ENCODE peak calls at places on chromosomes 11 and 22, in six cellular contexts. C, P, D, M, S and I are unnamed samples.

GRCh38 chr11:47393163-47394049 is 15.0 kb upstream of the SLC39A13 start:
- DNase-seq in C (peak; percentile 80), P (peak; percentile 87), D (no peak), M (peak; percentile 57), S (peak; percentile 52), I (peak; percentile 69)

GRCh38 chr22:32897400-32897799 is 95.9 kb downstream of the TIMP3 start:
- DNase-seq in C (no peak), P (no peak), D (no peak), M (peak; percentile 87), S (no peak), I (peak; percentile 57)

GRCh38 chr11:31499576-31500178 is 9.7 kb downstream of the IMMP1L start:
- DNase-seq in C (no peak), P (no peak), D (no peak), M (peak; percentile 58), S (peak; percentile 29), I (peak; percentile 88)

GRCh38 chr22:50540352-50540751 is 5.3 kb upstream of the KLHDC7B start:
- DNase-seq in C (no peak), P (no peak), D (no peak), M (no peak), S (no peak), I (no peak)

GRCh38 chr11:125514336-125515101 is 18.5 kb upstream of the FEZ1 start:
- DNase-seq in C (peak; percentile 94), P (no peak), D (no peak), M (peak; percentile 85), S (no peak), I (peak; percentile 61)

GRCh38 chr11:6249822-6250555 is 9.6 kb upstream of the CCKBR start:
- DNase-seq in C (peak; percentile 39), P (peak; percentile 62), D (peak; percentile 68), M (peak; percentile 81), S (peak; percentile 82), I (peak; percentile 68)

GRCh38 chr22:40022536-40023225 is 27.9 kb downstream of the FAM83F start:
- DNase-seq in C (no peak), P (no peak), D (no peak), M (no peak), S (no peak), I (no peak)

GRCh38 chr22:24938741-24939341 is 7.7 kb downstream of the LHFPL7 start:
- DNase-seq in C (peak; percentile 34), P (no peak), D (no peak), M (no peak), S (no peak), I (peak; percentile 67)

GRCh38 chr22:39299829-39300178 is 19.6 kb downstream of the RPL3 start:
- DNase-seq in C (no peak), P (no peak), D (no peak), M (no peak), S (no peak), I (no peak)

GRCh38 chr11:79971255-79971654 is 530.4 kb upstream of the TENM4 start:
- DNase-seq in C (no peak), P (no peak), D (no peak), M (no peak), S (no peak), I (no peak)

GRCh38 chr11:64358907-64359711 is at the start of gene RPS6KA4:
- DNase-seq in C (peak; percentile 20), P (peak; percentile 94), D (no peak), M (peak; percentile 36), S (peak; percentile 73), I (peak; percentile 64)

GRCh38 chr22:18119409-18120110 is 9.0 kb downstream of the TUBA8 start:
- DNase-seq in C (no peak), P (no peak), D (no peak), M (no peak), S (no peak), I (no peak)

GRCh38 chr11:1271002-1271401 is 38.4 kb downstream of the TOLLIP start:
- DNase-seq in C (no peak), P (peak; percentile 51), D (no peak), M (no peak), S (peak; percentile 8), I (peak; percentile 87)

GRCh38 chr11:65931773-65932557 is 12.7 kb downstream of the DRAP1 start:
- DNase-seq in C (no peak), P (no peak), D (no peak), M (no peak), S (no peak), I (peak; percentile 9)
- TF ChIP-seq CTCF in C (no peak), P (no peak), D (no peak), M (no peak), S (no peak), I (no peak)

GRCh38 chr22:46635756-46636155 is 15.6 kb downstream of the GRAMD4 start:
- DNase-seq in C (no peak), P (peak; percentile 54), D (no peak), M (no peak), S (no peak), I (no peak)
- H3K4me3 ChIP-seq in C (no peak overlapping the region), P (no peak overlapping the region), D (no peak overlapping the region), M (no peak overlapping the region), S (no peak overlapping the region), I (no peak overlapping the region)

GRCh38 chr11:131739243-131739882 is 368.9 kb downstream of the NTM start:
- DNase-seq in C (no peak), P (no peak), D (no peak), M (no peak), S (no peak), I (no peak)
- TF ChIP-seq CTCF in C (no peak), P (no peak), D (no peak), M (no peak), S (no peak), I (no peak)

GRCh38 chr11:14380125-14380936 is 21.3 kb upstream of the RRAS2 start:
- DNase-seq in C (no peak), P (no peak), D (no peak), M (no peak), S (no peak), I (no peak)
- H3K4me3 ChIP-seq in C (no peak overlapping the region), P (peak overlapping the region; percentile 34), D (no peak overlapping the region), M (peak overlapping the region; percentile 61), S (peak overlapping the region; percentile 55), I (peak overlapping the region; percentile 63)

GRCh38 chr11:103487113-103487512 is 377.9 kb downstream of the DYNC2H1 start:
- DNase-seq in C (no peak), P (no peak), D (no peak), M (no peak), S (no peak), I (no peak)

GRCh38 chr11:103488021-103488420 is 378.8 kb downstream of the DYNC2H1 start:
- DNase-seq in C (no peak), P (no peak), D (no peak), M (peak; percentile 84), S (no peak), I (no peak)

GRCh38 chr11:103491777-103492176 is 382.6 kb downstream of the DYNC2H1 start:
- DNase-seq in C (no peak), P (no peak), D (no peak), M (no peak), S (no peak), I (no peak)

GRCh38 chr11:103486609-103487008 is 377.4 kb downstream of the DYNC2H1 start:
- DNase-seq in C (no peak), P (no peak), D (no peak), M (peak; percentile 85), S (no peak), I (no peak)

DNA sequence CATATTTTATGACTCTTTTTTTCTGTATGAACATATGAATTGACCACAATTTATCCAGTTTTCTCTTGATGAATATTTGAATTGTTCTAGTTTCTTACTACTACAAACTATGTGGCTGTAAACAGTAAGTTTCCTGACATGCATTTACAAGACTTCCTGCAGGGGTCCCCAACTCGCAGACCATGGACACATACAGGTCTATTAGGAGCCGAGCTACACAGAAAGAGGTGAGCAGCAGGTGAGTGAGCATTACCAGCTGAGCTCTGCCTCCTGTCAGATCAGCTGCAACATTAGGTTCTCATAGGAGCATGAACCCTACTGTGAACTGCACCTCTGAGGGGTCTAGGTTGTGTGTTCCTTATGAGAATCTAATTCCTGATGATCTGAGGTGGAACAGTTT is 379.4 kb downstream of the DYNC2H1 start:
- DNase-seq in C (no peak), P (no peak), D (no peak), M (no peak), S (no peak), I (no peak)
- TF ChIP-seq CTCF in C (no peak), P (no peak), D (no peak), M (no peak), S (no peak), I (no peak)

DNA sequence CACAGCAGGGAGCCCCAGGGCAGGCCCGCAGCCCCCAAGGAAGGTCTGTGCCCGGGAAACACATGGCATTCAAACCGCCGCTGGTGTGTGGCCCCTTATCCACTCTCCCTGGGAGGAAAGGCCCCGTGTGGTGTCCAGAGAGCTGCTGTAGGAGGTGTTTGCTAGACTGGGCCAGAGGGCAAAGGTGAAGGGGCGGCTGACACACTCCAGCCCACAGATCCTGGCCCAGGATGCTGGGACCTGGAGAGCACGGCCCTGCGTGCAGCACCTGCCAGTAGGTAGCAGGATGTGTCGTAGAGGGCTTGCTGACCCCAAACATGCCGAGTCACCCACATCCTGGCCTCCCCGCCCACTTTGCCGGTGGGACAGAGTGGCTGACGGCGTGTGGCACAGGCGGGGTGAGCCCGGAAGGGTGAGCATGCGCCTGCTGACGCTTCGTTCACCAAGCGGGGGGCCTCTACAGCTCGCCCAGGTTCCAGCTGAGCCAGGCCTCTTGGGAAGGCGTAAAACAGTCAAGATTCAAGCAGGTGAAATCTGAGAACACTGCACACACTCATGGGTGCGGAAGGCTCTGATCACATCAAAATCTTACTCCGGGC is 11.0 kb downstream of the OSBPL5 start:
- DNase-seq in C (peak; percentile 82), P (peak; percentile 85), D (no peak), M (peak; percentile 25), S (no peak), I (peak; percentile 58)
- H3K4me3 ChIP-seq in C (peak overlapping the region; percentile 2), P (no peak overlapping the region), D (no peak overlapping the region), M (no peak overlapping the region), S (peak overlapping the region; percentile 15), I (no peak overlapping the region)

GRCh38 chr22:35124674-35125219 is 58.8 kb downstream of the ISX start:
- DNase-seq in C (no peak), P (no peak), D (no peak), M (no peak), S (no peak), I (no peak)
- TF ChIP-seq CTCF in C (no peak), P (no peak), D (no peak), M (no peak), S (no peak), I (no peak)

DNA sequence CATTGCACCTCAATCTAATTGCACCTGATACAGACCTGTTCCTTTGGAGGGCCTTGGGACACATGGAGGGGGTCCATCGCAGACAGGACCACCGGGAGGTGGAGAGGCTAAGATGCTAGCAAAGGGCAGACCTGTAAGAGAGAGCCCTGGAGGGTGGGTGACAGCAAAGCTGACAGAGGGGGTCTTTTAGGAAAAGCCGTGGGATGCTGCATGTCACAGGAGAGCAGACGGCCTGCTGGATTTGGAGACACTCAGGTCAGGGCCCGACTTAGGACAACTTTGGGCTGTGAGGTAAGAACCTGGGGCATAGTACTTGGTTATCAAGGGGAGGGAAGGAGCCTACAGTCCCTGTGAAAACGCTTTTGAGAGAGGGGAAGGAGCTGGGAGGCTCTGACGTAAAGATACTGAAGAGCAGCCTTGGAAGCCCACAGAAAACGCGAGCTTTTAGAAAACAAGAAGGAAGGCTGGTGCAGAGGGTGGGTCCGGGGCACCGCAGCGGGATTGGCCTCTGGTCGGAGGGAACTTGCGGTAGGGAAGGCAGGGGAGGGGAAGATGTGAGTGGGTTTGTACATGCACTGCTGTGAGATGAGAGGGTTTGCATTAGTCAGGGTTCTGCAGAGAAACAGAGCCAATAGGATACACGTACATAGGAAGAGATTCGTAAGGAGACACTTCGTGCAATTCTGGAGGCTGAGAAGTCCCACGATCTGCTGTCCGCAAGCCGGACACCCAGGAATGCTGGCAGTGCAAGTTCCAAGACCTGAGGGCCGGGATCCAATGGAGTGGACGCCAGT is 868.5 kb downstream of the TBC1D22A start:
- DNase-seq in C (no peak), P (no peak), D (no peak), M (no peak), S (no peak), I (no peak)
- H3K4me3 ChIP-seq in C (no peak overlapping the region), P (no peak overlapping the region), D (no peak overlapping the region), M (no peak overlapping the region), S (no peak overlapping the region), I (no peak overlapping the region)